ENCODE peak calls at places on chromosomes 3 and 15, in four cellular contexts. M is A549, S is K562, Y is HepG2. P is an unnamed sample.

GRCh38 chr15:42404461-42405235 is 45.3 kb downstream of the CAPN3 start:
- DNase-seq in M (no peak), S (no peak), Y (peak; percentile 25), P (no peak)

GRCh38 chr3:146247906-146248305 is 3.0 kb downstream of the PLSCR4 start:
- DNase-seq in M (no peak), S (no peak), Y (no peak), P (no peak)

GRCh38 chr3:32488609-32489008 is 14.0 kb downstream of the CMTM6 start:
- DNase-seq in M (no peak), S (no peak), Y (no peak), P (no peak)

GRCh38 chr3:70959506-70959905 is 624.0 kb downstream of the FOXP1 start:
- DNase-seq in M (no peak), S (no peak), Y (no peak), P (no peak)

GRCh38 chr3:127446756-127447155 is 143.8 kb downstream of the TPRA1 start:
- DNase-seq in M (no peak), S (no peak), Y (no peak), P (no peak)

GRCh38 chr3:65902304-65902793 is 136.4 kb downstream of the MAGI1 start:
- DNase-seq in M (no peak), S (no peak), Y (no peak), P (peak; percentile 55)

GRCh38 chr3:151410891-151411559 is 26.5 kb upstream of the P2RY12 start:
- DNase-seq in M (no peak), S (no peak), Y (no peak), P (no peak)

GRCh38 chr15:85785887-85786777 is 8.6 kb downstream of the KLHL25 start:
- DNase-seq in M (peak; percentile 31), S (no peak), Y (peak; percentile 79), P (no peak)

GRCh38 chr3:17941766-17942165 is 199.3 kb upstream of the TBC1D5 start:
- DNase-seq in M (no peak), S (no peak), Y (no peak), P (no peak)

GRCh38 chr3:154040283-154040682 is 80.9 kb upstream of the ARHGEF26 start:
- DNase-seq in M (peak; percentile 50), S (no peak), Y (peak; percentile 23), P (no peak)

GRCh38 chr3:6737223-6737994 is 123.5 kb upstream of the GRM7 start:
- DNase-seq in M (no peak), S (no peak), Y (no peak), P (no peak)

GRCh38 chr15:68650901-68651709 is 72.3 kb downstream of the CORO2B start:
- DNase-seq in M (peak; percentile 78), S (peak; percentile 91), Y (peak; percentile 18), P (peak; percentile 98)

GRCh38 chr15:52417501-52417900 is 111.2 kb downstream of the MYO5A start:
- DNase-seq in M (no peak), S (no peak), Y (no peak), P (no peak)

GRCh38 chr3:152505926-152506325 is 237.2 kb downstream of the MBNL1 start:
- DNase-seq in M (no peak), S (no peak), Y (no peak), P (no peak)

GRCh38 chr3:156388469-156389150 is 166.3 kb downstream of the SSR3 start:
- DNase-seq in M (no peak), S (no peak), Y (no peak), P (no peak)

GRCh38 chr3:64179860-64180259 is 45.4 kb downstream of the PRICKLE2 start:
- DNase-seq in M (no peak), S (no peak), Y (no peak), P (no peak)

GRCh38 chr3:141047168-141047567 is 4.0 kb upstream of the SPSB4 start:
- DNase-seq in M (no peak), S (no peak), Y (no peak), P (no peak)

GRCh38 chr3:106635271-106635670 is 742.0 kb upstream of the CCDC54 start:
- DNase-seq in M (no peak), S (no peak), Y (no peak), P (no peak)

GRCh38 chr15:69807752-69808151 is 290.0 kb downstream of the TLE3 start:
- DNase-seq in M (peak; percentile 22), S (no peak), Y (no peak), P (no peak)

GRCh38 chr3:113953677-113954076 is 5.9 kb downstream of the ZDHHC23 start:
- DNase-seq in M (no peak), S (no peak), Y (no peak), P (no peak)

GRCh38 chr15:36161781-36162212 is 417.6 kb upstream of the CDIN1 start:
- DNase-seq in M (peak; percentile 66), S (no peak), Y (no peak), P (no peak)

GRCh38 chr3:187361835-187362234 is 6.3 kb upstream of the RTP4 start:
- DNase-seq in M (no peak), S (no peak), Y (no peak), P (peak; percentile 20)

GRCh38 chr3:173902401-173902800 is 504.9 kb downstream of the NLGN1 start:
- DNase-seq in M (no peak), S (no peak), Y (no peak), P (no peak)

GRCh38 chr15:39860200-39860599 is 59.9 kb downstream of the GPR176 start:
- DNase-seq in M (no peak), S (no peak), Y (no peak), P (no peak)

GRCh38 chr3:46995901-46996562 is 16.6 kb downstream of the NBEAL2 start:
- DNase-seq in M (no peak), S (no peak), Y (no peak), P (no peak)

GRCh38 chr15:40737048-40737447 is 18.0 kb downstream of the RMDN3 start:
- DNase-seq in M (no peak), S (no peak), Y (no peak), P (no peak)

GRCh38 chr3:174330303-174330702 is 528.8 kb upstream of the NAALADL2 start:
- DNase-seq in M (no peak), S (no peak), Y (no peak), P (no peak)

GRCh38 chr3:155738580-155739076 is 6.2 kb downstream of the PLCH1 start:
- DNase-seq in M (no peak), S (no peak), Y (no peak), P (no peak)

GRCh38 chr3:51953445-51953844 is 1.7 kb upstream of the GPR62 start:
- DNase-seq in M (no peak), S (no peak), Y (no peak), P (no peak)

GRCh38 chr3:359672-360071 is 163.1 kb downstream of the CHL1 start:
- DNase-seq in M (no peak), S (no peak), Y (no peak), P (no peak)

GRCh38 chr3:7371693-7372572 is 511.0 kb downstream of the GRM7 start:
- DNase-seq in M (no peak), S (no peak), Y (no peak), P (no peak)

GRCh38 chr3:138010273-138010590 is 267 bp downstream of the CLDN18 start:
- DNase-seq in M (no peak), S (no peak), Y (no peak), P (no peak)

GRCh38 chr3:138012526-138012925 is 2.6 kb downstream of the CLDN18 start:
- DNase-seq in M (no peak), S (no peak), Y (no peak), P (no peak)

GRCh38 chr3:138011722-138012121 is 1.8 kb downstream of the CLDN18 start:
- DNase-seq in M (no peak), S (no peak), Y (no peak), P (no peak)

GRCh38 chr3:138007898-138008297 is 2.1 kb upstream of the CLDN18 start:
- DNase-seq in M (no peak), S (no peak), Y (no peak), P (no peak)

DNA sequence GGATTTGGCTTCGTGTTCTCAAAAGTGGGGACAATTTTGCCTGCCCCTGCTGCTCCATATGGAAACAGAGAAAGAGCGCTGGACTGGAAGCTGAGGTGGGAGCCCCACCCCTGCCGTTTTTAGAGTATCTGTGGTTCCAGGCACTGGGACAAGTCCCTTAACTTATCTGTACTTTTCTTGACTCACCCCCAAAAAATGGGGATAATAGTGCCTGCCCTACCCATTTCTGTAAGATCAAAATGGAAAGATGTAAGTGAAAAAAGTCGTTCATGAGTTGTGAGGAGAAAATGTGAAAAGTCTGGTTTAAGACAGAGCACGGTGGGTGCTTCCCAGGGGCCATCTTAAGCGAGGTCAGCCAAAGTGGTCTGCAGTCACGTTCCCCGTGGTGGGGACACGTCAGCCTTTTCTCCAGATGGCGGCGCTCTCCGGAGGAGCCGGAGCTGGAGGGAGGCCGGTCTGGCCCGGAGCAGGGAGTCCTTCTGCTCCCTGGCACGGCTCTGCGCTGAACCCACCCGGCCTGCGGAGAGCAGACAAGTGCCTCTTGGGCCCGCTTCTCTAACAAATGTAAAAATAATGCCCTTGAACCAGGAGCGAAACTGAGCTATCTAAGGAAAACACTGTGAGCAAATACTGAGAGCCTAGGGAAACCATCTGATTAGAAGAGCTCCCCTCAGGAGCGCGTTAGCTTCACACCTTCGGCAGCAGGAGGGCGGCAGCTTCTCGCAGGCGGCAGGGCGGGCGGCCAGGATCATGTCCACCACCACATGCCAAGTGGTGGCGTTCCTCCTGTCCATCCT is at the start of gene CLDN18:
- DNase-seq in M (no peak), S (no peak), Y (no peak), P (peak; percentile 57)
- TF ChIP-seq NR3C1 in M (no peak), S (no peak), Y (no peak), P (no peak)

GRCh38 chr3:197407053-197407452 is 108.6 kb upstream of the DLG1 start:
- DNase-seq in M (no peak), S (no peak), Y (no peak), P (no peak)

GRCh38 chr3:197407526-197407925 is 109.1 kb upstream of the DLG1 start:
- DNase-seq in M (no peak), S (no peak), Y (no peak), P (no peak)

GRCh38 chr3:197404754-197405153 is 106.3 kb upstream of the DLG1 start:
- DNase-seq in M (no peak), S (no peak), Y (no peak), P (no peak)

GRCh38 chr3:197408177-197408957 is 110.0 kb upstream of the DLG1 start:
- DNase-seq in M (no peak), S (no peak), Y (peak; percentile 16), P (no peak)

GRCh38 chr3:197406266-197406665 is 107.9 kb upstream of the DLG1 start:
- DNase-seq in M (no peak), S (no peak), Y (no peak), P (no peak)
- TF ChIP-seq NR3C1 in M (no peak), S (no peak), Y (no peak), P (no peak)

GRCh38 chr15:34802371-34802770 is 7.0 kb upstream of the ACTC1 start:
- DNase-seq in M (no peak), S (no peak), Y (no peak), P (no peak)

GRCh38 chr15:34802803-34803395 is 7.5 kb upstream of the ACTC1 start:
- DNase-seq in M (no peak), S (no peak), Y (no peak), P (no peak)

GRCh38 chr15:34799825-34800168 is 4.4 kb upstream of the ACTC1 start:
- DNase-seq in M (no peak), S (no peak), Y (no peak), P (no peak)

GRCh38 chr15:34796847-34797246 is 1.5 kb upstream of the ACTC1 start:
- DNase-seq in M (no peak), S (no peak), Y (no peak), P (no peak)

GRCh38 chr15:34799149-34799824 is 3.9 kb upstream of the ACTC1 start:
- DNase-seq in M (peak; percentile 21), S (peak; percentile 35), Y (no peak), P (no peak)
- TF ChIP-seq NR3C1 in M (no peak), S (no peak), Y (no peak), P (no peak)

GRCh38 chr3:59752925-59753324 is 703.1 kb upstream of the CFAP20DC start:
- DNase-seq in M (no peak), S (no peak), Y (no peak), P (no peak)
- TF ChIP-seq NR3C1 in M (no peak), S (no peak), Y (no peak), P (no peak)

P was measured in WTC11.